ENCODE peak calls at places on chromosomes 4 and X, in six cellular contexts. A is non-pigmented ciliary epithelial cell, E is NCI-H2171, U is hypothalamus, Z is activated T-cell treated with anti-CD3 and anti-CD28 coated beads for 1 hour, Q is ELR. R is an unnamed sample.

GRCh38 chrX:74422576-74423288 is 1.4 kb downstream of the SLC16A2 start:
- DNase-seq in Z (no peak), A (no peak), Q (peak), E (no peak), U (peak), R (peak)

GRCh38 chr4:17376205-17376604 is 135.7 kb downstream of the QDPR start:
- DNase-seq in E (no peak), Q (no peak), A (peak), U (no peak), Z (no peak), R (no peak)

GRCh38 chr4:85595098-85595775 is 120.3 kb downstream of the ARHGAP24 start:
- DNase-seq in Q (no peak), A (no peak), U (no peak), E (no peak), Z (no peak), R (no peak)

GRCh38 chr4:56463711-56464110 is 3.7 kb upstream of the SRP72 start:
- DNase-seq in U (no peak), E (no peak), A (no peak), Z (no peak), Q (no peak), R (no peak)

GRCh38 chr4:109022941-109023340 is 260.1 kb upstream of the ETNPPL start:
- DNase-seq in Z (no peak), Q (no peak), E (no peak), A (no peak), U (no peak), R (no peak)

GRCh38 chr4:98659106-98659592 is 738 bp upstream of the TSPAN5 start:
- DNase-seq in E (no peak), Q (peak), A (no peak), U (no peak), Z (no peak), R (no peak)

GRCh38 chrX:55006827-55007621 is 6.9 kb downstream of the APEX2 start:
- DNase-seq in Q (no peak), E (no peak), Z (no peak), U (no peak), A (no peak), R (no peak)

GRCh38 chr4:112266823-112267222 is 18.9 kb downstream of the TIFA start:
- DNase-seq in Z (no peak), A (no peak), E (no peak), U (no peak), Q (peak), R (no peak)

GRCh38 chr4:149881744-149882143 is 66.1 kb upstream of the IQCM start:
- DNase-seq in E (no peak), Z (no peak), Q (no peak), U (no peak), A (no peak), R (no peak)

GRCh38 chr4:7430368-7430964 is 4.3 kb downstream of the PSAPL1 start:
- DNase-seq in A (no peak), Q (no peak), Z (no peak), E (no peak), U (no peak), R (peak)

GRCh38 chrX:107738768-107739167 is 36.8 kb downstream of the TSC22D3 start:
- DNase-seq in U (peak), A (no peak), Q (no peak), Z (no peak), E (no peak), R (no peak)

GRCh38 chr4:72208421-72209075 is 176.7 kb downstream of the NPFFR2 start:
- DNase-seq in U (no peak), Q (peak), Z (no peak), A (no peak), E (no peak), R (no peak)

GRCh38 chrX:23008431-23009099 is 8.8 kb downstream of the DDX53 start:
- DNase-seq in A (peak), Q (peak), Z (no peak), U (no peak), E (no peak), R (no peak)

GRCh38 chrX:51614353-51614752 is 4.4 kb downstream of the CENPVL3 start:
- DNase-seq in E (no peak), Q (peak), Z (no peak), U (no peak), A (no peak), R (no peak)

GRCh38 chrX:119763175-119763574 is 4.8 kb downstream of the SOWAHD start:
- DNase-seq in Z (no peak), U (no peak), E (no peak), A (peak), Q (peak), R (no peak)